ENCODE peak calls at places on chromosomes 12 and 14, in eight cellular contexts. One of them, this sample, is unnamed.

GRCh38 chr12:98421336-98421735 is 94.1 kb upstream of the TMPO start:
- DNase-seq in hypothalamus: no peak
- DNase-seq in lung: no peak
- DNase-seq in Calu3: no peak
- DNase-seq in brain microvascular endothelial cell: no peak
- DNase-seq in uterus: no peak
- DNase-seq in stimulated activated naive B cell treated with anti-CD40 and anti-IgM and Interleukin-4, amounts not matched to agents 10 μg/mL and 1 μg/mL and 100 μg/mL, for 72 hours: no peak
- DNase-seq in right lobe of liver: no peak
- DNase-seq in this sample: no peak

GRCh38 chr14:72774894-72775620 is 118.8 kb downstream of the DPF3 start:
- DNase-seq in hypothalamus: no peak
- DNase-seq in lung: peak
- DNase-seq in Calu3: no peak
- DNase-seq in brain microvascular endothelial cell: no peak
- DNase-seq in uterus: no peak
- DNase-seq in stimulated activated naive B cell treated with anti-CD40 and anti-IgM and Interleukin-4, amounts not matched to agents 10 μg/mL and 1 μg/mL and 100 μg/mL, for 72 hours: no peak
- DNase-seq in right lobe of liver: no peak
- DNase-seq in this sample: no peak

GRCh38 chr12:94038605-94039004 is 109.8 kb upstream of the PLXNC1 start:
- DNase-seq in hypothalamus: no peak
- DNase-seq in lung: no peak
- DNase-seq in Calu3: no peak
- DNase-seq in brain microvascular endothelial cell: no peak
- DNase-seq in uterus: no peak
- DNase-seq in stimulated activated naive B cell treated with anti-CD40 and anti-IgM and Interleukin-4, amounts not matched to agents 10 μg/mL and 1 μg/mL and 100 μg/mL, for 72 hours: no peak
- DNase-seq in right lobe of liver: no peak
- DNase-seq in this sample: no peak

GRCh38 chr14:22388669-22389625 is 200.1 kb downstream of the DAD1 start:
- DNase-seq in hypothalamus: peak
- DNase-seq in lung: no peak
- DNase-seq in Calu3: no peak
- DNase-seq in brain microvascular endothelial cell: peak
- DNase-seq in uterus: peak
- DNase-seq in stimulated activated naive B cell treated with anti-CD40 and anti-IgM and Interleukin-4, amounts not matched to agents 10 μg/mL and 1 μg/mL and 100 μg/mL, for 72 hours: no peak
- DNase-seq in right lobe of liver: no peak
- DNase-seq in this sample: peak

GRCh38 chr12:13069380-13069779 is 25.2 kb downstream of the FAM234B start:
- DNase-seq in hypothalamus: no peak
- DNase-seq in lung: no peak
- DNase-seq in Calu3: no peak
- DNase-seq in brain microvascular endothelial cell: no peak
- DNase-seq in uterus: no peak
- DNase-seq in stimulated activated naive B cell treated with anti-CD40 and anti-IgM and Interleukin-4, amounts not matched to agents 10 μg/mL and 1 μg/mL and 100 μg/mL, for 72 hours: no peak
- DNase-seq in right lobe of liver: no peak
- DNase-seq in this sample: no peak

GRCh38 chr12:66676241-66676640 is 2.6 kb downstream of the GRIP1 start:
- DNase-seq in hypothalamus: no peak
- DNase-seq in lung: no peak
- DNase-seq in Calu3: no peak
- DNase-seq in brain microvascular endothelial cell: no peak
- DNase-seq in uterus: no peak
- DNase-seq in stimulated activated naive B cell treated with anti-CD40 and anti-IgM and Interleukin-4, amounts not matched to agents 10 μg/mL and 1 μg/mL and 100 μg/mL, for 72 hours: no peak
- DNase-seq in right lobe of liver: no peak
- DNase-seq in this sample: no peak

GRCh38 chr12:107092669-107093546 is 441 bp downstream of the CRY1 start:
- DNase-seq in hypothalamus: peak
- DNase-seq in lung: peak
- DNase-seq in Calu3: peak
- DNase-seq in brain microvascular endothelial cell: peak
- DNase-seq in uterus: peak
- DNase-seq in stimulated activated naive B cell treated with anti-CD40 and anti-IgM and Interleukin-4, amounts not matched to agents 10 μg/mL and 1 μg/mL and 100 μg/mL, for 72 hours: peak
- DNase-seq in right lobe of liver: peak
- DNase-seq in this sample: peak

GRCh38 chr14:73058923-73059311 is 583 bp downstream of the RBM25 start:
- DNase-seq in hypothalamus: peak
- DNase-seq in lung: peak
- DNase-seq in Calu3: peak
- DNase-seq in brain microvascular endothelial cell: peak
- DNase-seq in uterus: peak
- DNase-seq in stimulated activated naive B cell treated with anti-CD40 and anti-IgM and Interleukin-4, amounts not matched to agents 10 μg/mL and 1 μg/mL and 100 μg/mL, for 72 hours: no peak
- DNase-seq in right lobe of liver: peak
- DNase-seq in this sample: no peak

GRCh38 chr12:130063866-130064265 is 98.4 kb upstream of the FZD10 start:
- DNase-seq in hypothalamus: no peak
- DNase-seq in lung: no peak
- DNase-seq in Calu3: no peak
- DNase-seq in brain microvascular endothelial cell: no peak
- DNase-seq in uterus: no peak
- DNase-seq in stimulated activated naive B cell treated with anti-CD40 and anti-IgM and Interleukin-4, amounts not matched to agents 10 μg/mL and 1 μg/mL and 100 μg/mL, for 72 hours: no peak
- DNase-seq in right lobe of liver: no peak
- DNase-seq in this sample: no peak

GRCh38 chr12:132597333-132598283 is 12.8 kb downstream of the LRCOL1 start:
- DNase-seq in hypothalamus: no peak
- DNase-seq in lung: no peak
- DNase-seq in Calu3: no peak
- DNase-seq in brain microvascular endothelial cell: peak
- DNase-seq in uterus: no peak
- DNase-seq in stimulated activated naive B cell treated with anti-CD40 and anti-IgM and Interleukin-4, amounts not matched to agents 10 μg/mL and 1 μg/mL and 100 μg/mL, for 72 hours: no peak
- DNase-seq in right lobe of liver: no peak
- DNase-seq in this sample: no peak

GRCh38 chr14:49975286-49975685 is 82.4 kb downstream of the ARF6 start:
- DNase-seq in hypothalamus: no peak
- DNase-seq in lung: no peak
- DNase-seq in Calu3: peak
- DNase-seq in brain microvascular endothelial cell: peak
- DNase-seq in uterus: no peak
- DNase-seq in stimulated activated naive B cell treated with anti-CD40 and anti-IgM and Interleukin-4, amounts not matched to agents 10 μg/mL and 1 μg/mL and 100 μg/mL, for 72 hours: no peak
- DNase-seq in right lobe of liver: no peak
- DNase-seq in this sample: peak

GRCh38 chr12:52518574-52519469 is 1.4 kb downstream of the KRT5 start:
- DNase-seq in hypothalamus: no peak
- DNase-seq in lung: peak
- DNase-seq in Calu3: no peak
- DNase-seq in brain microvascular endothelial cell: no peak
- DNase-seq in uterus: no peak
- DNase-seq in stimulated activated naive B cell treated with anti-CD40 and anti-IgM and Interleukin-4, amounts not matched to agents 10 μg/mL and 1 μg/mL and 100 μg/mL, for 72 hours: no peak
- DNase-seq in right lobe of liver: no peak
- DNase-seq in this sample: no peak

GRCh38 chr14:77203611-77204456 is 22.2 kb downstream of the TMEM63C start:
- DNase-seq in hypothalamus: peak
- DNase-seq in lung: no peak
- DNase-seq in Calu3: no peak
- DNase-seq in brain microvascular endothelial cell: no peak
- DNase-seq in uterus: no peak
- DNase-seq in stimulated activated naive B cell treated with anti-CD40 and anti-IgM and Interleukin-4, amounts not matched to agents 10 μg/mL and 1 μg/mL and 100 μg/mL, for 72 hours: no peak
- DNase-seq in right lobe of liver: no peak
- DNase-seq in this sample: no peak

GRCh38 chr14:101351769-101352168 is 209.5 kb upstream of the DIO3 start:
- DNase-seq in hypothalamus: no peak
- DNase-seq in lung: no peak
- DNase-seq in Calu3: no peak
- DNase-seq in brain microvascular endothelial cell: no peak
- DNase-seq in uterus: no peak
- DNase-seq in stimulated activated naive B cell treated with anti-CD40 and anti-IgM and Interleukin-4, amounts not matched to agents 10 μg/mL and 1 μg/mL and 100 μg/mL, for 72 hours: no peak
- DNase-seq in right lobe of liver: no peak
- DNase-seq in this sample: no peak

GRCh38 chr12:109796057-109796456 is 37.1 kb downstream of the TRPV4 start:
- DNase-seq in hypothalamus: no peak
- DNase-seq in lung: no peak
- DNase-seq in Calu3: no peak
- DNase-seq in brain microvascular endothelial cell: no peak
- DNase-seq in uterus: no peak
- DNase-seq in stimulated activated naive B cell treated with anti-CD40 and anti-IgM and Interleukin-4, amounts not matched to agents 10 μg/mL and 1 μg/mL and 100 μg/mL, for 72 hours: no peak
- DNase-seq in right lobe of liver: no peak
- DNase-seq in this sample: no peak

GRCh38 chr12:120229071-120229582 is 28.2 kb upstream of the RPLP0 start:
- DNase-seq in hypothalamus: no peak
- DNase-seq in lung: no peak
- DNase-seq in Calu3: no peak
- DNase-seq in brain microvascular endothelial cell: no peak
- DNase-seq in uterus: peak
- DNase-seq in stimulated activated naive B cell treated with anti-CD40 and anti-IgM and Interleukin-4, amounts not matched to agents 10 μg/mL and 1 μg/mL and 100 μg/mL, for 72 hours: no peak
- DNase-seq in right lobe of liver: no peak
- DNase-seq in this sample: no peak

GRCh38 chr12:15982471-15982870 is 71.3 kb downstream of the DERA start:
- DNase-seq in hypothalamus: no peak
- DNase-seq in lung: no peak
- DNase-seq in Calu3: no peak
- DNase-seq in brain microvascular endothelial cell: peak
- DNase-seq in uterus: no peak
- DNase-seq in stimulated activated naive B cell treated with anti-CD40 and anti-IgM and Interleukin-4, amounts not matched to agents 10 μg/mL and 1 μg/mL and 100 μg/mL, for 72 hours: no peak
- DNase-seq in right lobe of liver: no peak
- DNase-seq in this sample: peak

GRCh38 chr12:25812295-25812694 is 146.2 kb upstream of the RASSF8 start:
- DNase-seq in hypothalamus: no peak
- DNase-seq in lung: no peak
- DNase-seq in Calu3: no peak
- DNase-seq in brain microvascular endothelial cell: no peak
- DNase-seq in uterus: no peak
- DNase-seq in stimulated activated naive B cell treated with anti-CD40 and anti-IgM and Interleukin-4, amounts not matched to agents 10 μg/mL and 1 μg/mL and 100 μg/mL, for 72 hours: no peak
- DNase-seq in right lobe of liver: no peak
- DNase-seq in this sample: no peak

GRCh38 chr12:93857917-93858513 is 180.8 kb downstream of the CRADD start:
- DNase-seq in hypothalamus: no peak
- DNase-seq in lung: no peak
- DNase-seq in Calu3: no peak
- DNase-seq in brain microvascular endothelial cell: no peak
- DNase-seq in uterus: peak
- DNase-seq in stimulated activated naive B cell treated with anti-CD40 and anti-IgM and Interleukin-4, amounts not matched to agents 10 μg/mL and 1 μg/mL and 100 μg/mL, for 72 hours: no peak
- DNase-seq in right lobe of liver: no peak
- DNase-seq in this sample: no peak

GRCh38 chr14:50763386-50764007 is 67.5 kb downstream of the NIN start:
- DNase-seq in hypothalamus: no peak
- DNase-seq in lung: no peak
- DNase-seq in Calu3: no peak
- DNase-seq in brain microvascular endothelial cell: peak
- DNase-seq in uterus: peak
- DNase-seq in stimulated activated naive B cell treated with anti-CD40 and anti-IgM and Interleukin-4, amounts not matched to agents 10 μg/mL and 1 μg/mL and 100 μg/mL, for 72 hours: no peak
- DNase-seq in right lobe of liver: no peak
- DNase-seq in this sample: peak

GRCh38 chr14:38721822-38722431 is 381.1 kb downstream of the SEC23A start:
- DNase-seq in hypothalamus: peak
- DNase-seq in lung: peak
- DNase-seq in Calu3: peak
- DNase-seq in brain microvascular endothelial cell: peak
- DNase-seq in uterus: peak
- DNase-seq in stimulated activated naive B cell treated with anti-CD40 and anti-IgM and Interleukin-4, amounts not matched to agents 10 μg/mL and 1 μg/mL and 100 μg/mL, for 72 hours: peak
- DNase-seq in right lobe of liver: peak
- DNase-seq in this sample: peak

GRCh38 chr14:61184117-61184516 is 97.0 kb downstream of the TMEM30B start:
- DNase-seq in hypothalamus: no peak
- DNase-seq in lung: no peak
- DNase-seq in Calu3: no peak
- DNase-seq in brain microvascular endothelial cell: peak
- DNase-seq in uterus: no peak
- DNase-seq in stimulated activated naive B cell treated with anti-CD40 and anti-IgM and Interleukin-4, amounts not matched to agents 10 μg/mL and 1 μg/mL and 100 μg/mL, for 72 hours: no peak
- DNase-seq in right lobe of liver: no peak
- DNase-seq in this sample: peak